ENCODE peak calls at places on chromosomes 2 and 18, in nine cellular contexts. E, O, N, T, R, G, P, U and W are unnamed samples.

GRCh38 chr2:231522418-231523180 is 7.6 kb downstream of the NMUR1 start:
- DNase-seq in E (no peak), O (no peak), N (no peak), T (no peak), R (peak; percentile 83), G (no peak), P (peak; percentile 39), U (peak; percentile 50), W (peak; percentile 86)

GRCh38 chr2:135528006-135528405 is 3.0 kb downstream of the ZRANB3 start:
- DNase-seq in E (no peak), O (no peak), N (no peak), T (no peak), R (no peak), G (no peak), P (no peak), U (peak; percentile 27), W (no peak)

GRCh38 chr2:207796585-207797350 is 27.1 kb upstream of the FZD5 start:
- DNase-seq in E (peak; percentile 62), O (peak; percentile 97), N (no peak), T (no peak), R (peak; percentile 28), G (no peak), P (no peak), U (no peak), W (no peak)

GRCh38 chr2:37168217-37168981 is 11.6 kb upstream of the EIF2AK2 start:
- DNase-seq in E (no peak), O (peak; percentile 64), N (no peak), T (peak; percentile 9), R (peak; percentile 55), G (no peak), P (no peak), U (peak; percentile 66), W (peak; percentile 9)

GRCh38 chr2:171154348-171154747 is 6.3 kb downstream of the TLK1 start:
- DNase-seq in E (no peak), O (no peak), N (no peak), T (no peak), R (peak; percentile 15), G (no peak), P (no peak), U (no peak), W (no peak)

GRCh38 chr2:204072443-204073324 is 136.1 kb downstream of the ICOS start:
- DNase-seq in E (no peak), O (peak; percentile 32), N (peak; percentile 44), T (no peak), R (no peak), G (no peak), P (no peak), U (peak; percentile 22), W (peak; percentile 10)

GRCh38 chr2:96594282-96594681 is 43.8 kb downstream of the KANSL3 start:
- DNase-seq in E (no peak), O (no peak), N (no peak), T (no peak), R (no peak), G (no peak), P (no peak), U (no peak), W (no peak)

GRCh38 chr2:100192825-100193224 is 50.4 kb upstream of the AFF3 start:
- DNase-seq in E (no peak), O (no peak), N (no peak), T (no peak), R (no peak), G (no peak), P (no peak), U (no peak), W (no peak)

GRCh38 chr2:33510589-33510968 is 34.1 kb downstream of the RASGRP3 start:
- DNase-seq in E (no peak), O (no peak), N (no peak), T (no peak), R (peak; percentile 81), G (no peak), P (no peak), U (peak; percentile 9), W (no peak)

GRCh38 chr2:150339951-150340350 is 147.5 kb downstream of the RND3 start:
- DNase-seq in E (peak; percentile 47), O (peak; percentile 44), N (no peak), T (no peak), R (peak; percentile 20), G (no peak), P (no peak), U (no peak), W (no peak)

GRCh38 chr2:100924520-100925451 is 77.3 kb upstream of the RPL31 start:
- DNase-seq in E (no peak), O (no peak), N (no peak), T (no peak), R (peak; percentile 85), G (no peak), P (no peak), U (peak; percentile 87), W (no peak)

GRCh38 chr18:59623456-59624383 is 73.5 kb downstream of the CCBE1 start:
- DNase-seq in E (no peak), O (peak; percentile 49), N (no peak), T (no peak), R (peak; percentile 63), G (no peak), P (no peak), U (peak; percentile 39), W (no peak)

GRCh38 chr18:5515007-5515744 is 28.6 kb downstream of the EPB41L3 start:
- DNase-seq in E (no peak), O (no peak), N (no peak), T (no peak), R (no peak), G (no peak), P (no peak), U (no peak), W (no peak)

GRCh38 chr2:227153766-227154486 is 10.1 kb downstream of the COL4A4 start:
- DNase-seq in E (no peak), O (no peak), N (no peak), T (no peak), R (no peak), G (no peak), P (no peak), U (no peak), W (no peak)

GRCh38 chr18:60145776-60146175 is 226.8 kb downstream of the MC4R start:
- DNase-seq in E (no peak), O (no peak), N (no peak), T (no peak), R (no peak), G (no peak), P (no peak), U (peak; percentile 2), W (no peak)

GRCh38 chr2:219576505-219577388 is 4.6 kb downstream of the INHA start:
- DNase-seq in E (peak; percentile 22), O (peak; percentile 65), N (no peak), T (no peak), R (peak; percentile 13), G (no peak), P (no peak), U (no peak), W (no peak)

GRCh38 chr18:43876286-43877082 is 599.2 kb upstream of the SYT4 start:
- DNase-seq in E (no peak), O (no peak), N (no peak), T (no peak), R (no peak), G (no peak), P (no peak), U (no peak), W (no peak)

GRCh38 chr18:63439334-63439733 is 17.1 kb upstream of the VPS4B start:
- DNase-seq in E (peak; percentile 54), O (peak; percentile 91), N (peak; percentile 19), T (no peak), R (peak; percentile 70), G (peak; percentile 15), P (no peak), U (peak; percentile 74), W (no peak)

GRCh38 chr2:223084873-223085272 is 32.9 kb downstream of the KCNE4 start:
- DNase-seq in E (no peak), O (peak; percentile 15), N (no peak), T (no peak), R (peak; percentile 41), G (no peak), P (no peak), U (peak; percentile 15), W (peak; percentile 9)